ENCODE peak calls at places on chromosomes 13 and 19, in four cellular contexts. H is HEK293T, I is HepG2, J is SK-N-SH. W is an unnamed sample.

GRCh38 chr19:39659791-39660190 is 4.1 kb downstream of the LGALS16 start:
- DNase-seq in H (no peak), I (no peak), J (no peak), W (no peak)

GRCh38 chr13:101757446-101758039 is 305.1 kb downstream of the ITGBL1 start:
- DNase-seq in H (peak; percentile 3), I (no peak), J (peak; percentile 48), W (no peak)

GRCh38 chr19:3732108-3732507 is 23.9 kb downstream of the TJP3 start:
- DNase-seq in H (no peak), I (no peak), J (no peak), W (no peak)

GRCh38 chr19:21474671-21475181 is 30.7 kb upstream of the ZNF429 start:
- DNase-seq in H (no peak), I (no peak), J (peak; percentile 90), W (no peak)

GRCh38 chr13:85166891-85167290 is 632.3 kb downstream of the SLITRK6 start:
- DNase-seq in H (no peak), I (no peak), J (no peak), W (no peak)

GRCh38 chr19:55537741-55538111 is 793 bp upstream of the SBK2 start:
- DNase-seq in H (no peak), I (no peak), J (no peak), W (no peak)

GRCh38 chr13:26037302-26037701 is 14.5 kb downstream of the SHISA2 start:
- DNase-seq in H (peak; percentile 55), I (no peak), J (no peak), W (no peak)

GRCh38 chr13:93298741-93299140 is 72.1 kb downstream of the GPC6 start:
- DNase-seq in H (no peak), I (no peak), J (no peak), W (no peak)

GRCh38 chr19:43914051-43914450 is 21.0 kb downstream of the ZNF45 start:
- DNase-seq in H (no peak), I (no peak), J (no peak), W (no peak)

GRCh38 chr13:84870190-84870589 is 929.0 kb downstream of the SLITRK6 start:
- DNase-seq in H (peak; percentile 32), I (peak; percentile 2), J (no peak), W (no peak)

GRCh38 chr13:38301236-38301635 is 48.4 kb upstream of the UFM1 start:
- DNase-seq in H (no peak), I (no peak), J (no peak), W (no peak)

GRCh38 chr19:9986787-9987281 is 23.5 kb downstream of the COL5A3 start:
- DNase-seq in H (no peak), I (no peak), J (no peak), W (no peak)

GRCh38 chr19:2338751-2339643 is 10.5 kb downstream of the SPPL2B start:
- DNase-seq in H (no peak), I (no peak), J (no peak), W (no peak)

GRCh38 chr13:101783554-101783953 is 331.1 kb downstream of the ITGBL1 start:
- DNase-seq in H (no peak), I (no peak), J (no peak), W (no peak)

GRCh38 chr19:41354343-41354974 is 737 bp upstream of the TGFB1 start:
- DNase-seq in H (no peak), I (no peak), J (no peak), W (no peak)

GRCh38 chr13:72920097-72920496 is 138.2 kb downstream of the PIBF1 start:
- DNase-seq in H (no peak), I (no peak), J (no peak), W (no peak)

GRCh38 chr19:57830071-57830602 is at the start of gene ZNF587B:
- DNase-seq in H (peak; percentile 13), I (peak; percentile 47), J (peak; percentile 50), W (no peak)

GRCh38 chr19:55809381-55810058 is 22.3 kb downstream of the NLRP11 start:
- DNase-seq in H (peak; percentile 73), I (peak; percentile 65), J (peak; percentile 61), W (no peak)

GRCh38 chr19:11481777-11482383 is 1.0 kb upstream of the ELAVL3 start:
- DNase-seq in H (peak; percentile 84), I (peak; percentile 52), J (peak; percentile 93), W (peak; percentile 54)

GRCh38 chr13:23965346-23965745 is 68.0 kb upstream of the C1QTNF9B start:
- DNase-seq in H (no peak), I (no peak), J (no peak), W (no peak)

GRCh38 chr19:35142531-35143230 is 374 bp upstream of the FXYD7 start:
- DNase-seq in H (peak; percentile 63), I (no peak), J (peak; percentile 91), W (no peak)

GRCh38 chr19:55253842-55254624 is 4.8 kb downstream of the PPP6R1 start:
- DNase-seq in H (no peak), I (no peak), J (no peak), W (peak; percentile 77)

GRCh38 chr13:93941444-93941843 is 538.0 kb downstream of the DCT start:
- DNase-seq in H (no peak), I (no peak), J (no peak), W (no peak)

GRCh38 chr13:30504081-30504480 is 38.3 kb upstream of the HMGB1 start:
- DNase-seq in H (no peak), I (no peak), J (no peak), W (peak; percentile 16)

GRCh38 chr13:87084192-87084591 is 587.0 kb upstream of the SLITRK5 start:
- DNase-seq in H (no peak), I (no peak), J (no peak), W (no peak)

GRCh38 chr19:11577451-11578341 is at the start of gene ACP5:
- DNase-seq in H (no peak), I (no peak), J (peak; percentile 35), W (no peak)

GRCh38 chr19:2887391-2887914 is 13.3 kb upstream of the ZNF57 start:
- DNase-seq in H (peak; percentile 45), I (peak; percentile 76), J (peak; percentile 78), W (no peak)

GRCh38 chr19:54252243-54252642 is 4.8 kb downstream of the LILRB5 start:
- DNase-seq in H (no peak), I (no peak), J (no peak), W (no peak)
- TF ChIP-seq FOXM1 in H (no peak), I (no peak), J (no peak), W (no peak)

DNA sequence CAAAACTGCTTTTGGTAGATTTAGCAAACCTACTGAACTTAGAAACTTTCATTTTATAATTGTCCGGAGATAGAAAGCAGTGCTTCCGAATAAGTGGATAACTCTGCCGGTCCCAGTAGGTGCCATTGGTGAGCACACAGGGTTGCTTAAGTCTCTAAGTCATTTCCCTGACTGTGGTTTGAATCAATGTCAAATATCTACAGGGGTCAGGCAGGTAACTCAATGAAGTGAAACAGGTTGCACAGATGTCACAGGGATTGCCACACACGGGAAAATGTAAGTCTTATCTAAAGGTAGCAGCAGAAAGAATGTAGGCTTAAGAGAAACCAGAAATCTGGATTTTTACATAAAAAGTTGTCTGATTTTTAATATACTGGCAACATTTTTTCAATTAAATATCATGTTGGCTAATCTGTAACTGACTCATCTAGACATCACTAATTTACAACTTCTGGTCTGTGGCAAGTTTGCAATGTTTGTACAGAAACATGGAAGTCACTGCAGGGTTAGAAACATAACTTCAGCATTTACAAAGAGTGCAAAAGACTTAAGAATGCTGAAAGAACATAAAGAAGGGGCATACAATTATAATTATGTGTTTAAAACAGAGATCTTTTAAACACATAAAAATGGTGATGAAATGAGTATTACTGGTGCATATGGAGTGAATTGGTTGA is 14.3 kb upstream of the LRRC63 start:
- DNase-seq in H (no peak), I (no peak), J (no peak), W (no peak)
- TF ChIP-seq FOXM1 in H (no peak), I (no peak), J (no peak), W (no peak)

DNA sequence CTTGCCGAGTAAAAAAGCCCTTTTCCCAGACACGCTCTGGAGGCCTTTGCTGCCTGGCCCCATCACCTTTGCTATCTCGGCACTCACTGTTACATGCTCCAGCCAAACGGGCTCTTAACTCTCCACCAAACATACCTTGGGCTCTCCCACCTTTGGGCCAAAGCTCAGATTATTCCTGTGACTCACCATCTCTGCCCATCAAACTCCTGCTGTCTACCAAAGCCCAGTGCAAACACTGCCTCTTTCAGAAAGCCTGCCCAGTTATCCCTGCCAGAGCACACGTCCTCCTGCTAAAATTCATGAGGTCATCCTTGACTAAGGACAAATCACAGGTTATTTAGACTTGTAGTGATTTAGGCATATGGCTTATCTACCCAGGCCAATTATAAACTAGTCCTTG is 48.1 kb upstream of the SERPINE3 start:
- DNase-seq in H (no peak), I (peak; percentile 64), J (no peak), W (no peak)
- TF ChIP-seq FOXM1 in H (no peak), I (no peak), J (no peak), W (no peak)

DNA sequence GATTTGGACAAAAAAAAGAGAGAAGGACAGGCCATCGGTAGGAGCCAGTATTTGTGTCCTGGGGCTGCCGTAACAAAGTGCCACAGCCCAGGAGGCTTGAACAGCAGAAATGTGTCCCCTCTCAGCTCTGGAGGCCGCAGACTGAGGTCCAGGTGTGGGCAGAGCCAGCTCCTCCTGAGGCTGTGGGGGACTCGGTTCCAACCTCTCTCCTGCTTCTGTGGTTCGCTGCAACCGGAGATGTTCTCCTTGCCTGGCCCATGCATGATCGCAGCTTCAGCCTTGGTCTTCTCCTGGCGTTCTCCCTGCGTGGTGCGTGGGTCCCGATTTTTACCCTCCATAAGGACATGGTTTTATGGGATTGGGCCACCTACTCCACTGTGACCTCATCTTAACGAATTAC is 85.9 kb upstream of the SOX1 start:
- DNase-seq in H (no peak), I (no peak), J (no peak), W (no peak)
- TF ChIP-seq FOXM1 in H (no peak), I (no peak), J (no peak), W (no peak)

GRCh38 chr19:16611121-16611520 is 16.9 kb downstream of the MED26 start:
- DNase-seq in H (no peak), I (no peak), J (no peak), W (no peak)
- TF ChIP-seq FOXM1 in H (no peak), I (no peak), J (no peak), W (no peak)

DNA sequence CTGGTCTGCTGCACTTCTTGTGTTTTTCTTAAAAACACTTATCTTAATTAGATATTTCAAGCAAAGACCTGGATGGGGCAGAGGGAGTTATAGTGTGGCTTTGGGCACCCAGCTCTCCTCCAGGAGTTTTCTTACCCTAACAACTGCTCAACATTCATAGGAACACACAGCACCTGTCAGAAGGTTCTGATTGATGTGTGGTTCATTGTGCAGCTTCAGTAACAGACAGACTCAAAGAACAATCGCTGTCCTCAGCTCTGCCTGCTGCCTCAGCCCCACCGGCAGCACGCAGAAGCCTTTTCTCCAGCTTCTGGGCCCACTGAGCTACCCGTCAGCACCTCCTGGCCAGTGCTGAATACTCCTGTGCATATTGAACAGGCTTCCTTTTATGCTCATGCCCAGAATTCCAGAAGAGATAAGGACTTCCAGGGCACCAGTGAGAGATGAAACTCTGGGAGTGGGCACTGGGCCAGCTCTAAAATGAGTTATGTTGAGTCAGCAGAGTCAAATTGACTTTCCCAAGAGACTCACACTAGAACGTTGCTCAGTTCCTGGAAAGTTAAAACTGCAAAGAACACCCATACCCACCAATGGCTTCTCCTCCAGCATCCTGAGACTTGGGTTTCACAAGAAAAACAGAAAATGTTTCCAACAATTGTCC is 119.3 kb downstream of the COL4A1 start:
- DNase-seq in H (no peak), I (no peak), J (peak; percentile 44), W (no peak)
- TF ChIP-seq FOXM1 in H (no peak), I (no peak), J (no peak), W (no peak)